ENCODE peak calls at places on chromosomes 1 and 21, in ten cellular contexts. K, E, T, V, F, Z, I, U, H and P are unnamed samples.

GRCh38 chr1:179817789-179818188 is 59.8 kb downstream of the TOR1AIP2 start:
- DNase-seq in E (no peak), I (no peak), K (no peak), V (peak), T (peak), F (peak), H (no peak), Z (no peak), U (no peak), P (no peak)

GRCh38 chr1:108896160-108897150 is 19.7 kb downstream of the GPSM2 start:
- DNase-seq in T (peak), V (peak), U (no peak), I (no peak), F (no peak), K (no peak), H (no peak), E (no peak), Z (no peak), P (no peak)

GRCh38 chr1:202631076-202631923 is 79.0 kb downstream of the SYT2 start:
- DNase-seq in Z (no peak), T (no peak), F (no peak), I (peak), V (no peak), H (no peak), U (no peak), E (no peak), K (no peak), P (no peak)

GRCh38 chr1:12229386-12229834 is 420 bp upstream of the VPS13D start:
- DNase-seq in F (no peak), I (no peak), H (no peak), T (no peak), E (no peak), Z (no peak), U (no peak), V (no peak), K (no peak), P (no peak)

GRCh38 chr1:58442114-58442513 is 104.4 kb downstream of the OMA1 start:
- DNase-seq in T (no peak), I (no peak), E (no peak), Z (no peak), K (no peak), U (no peak), F (no peak), V (no peak), H (no peak), P (peak)

GRCh38 chr1:183761871-183762270 is 43.0 kb upstream of the RGL1 start:
- DNase-seq in U (no peak), I (no peak), T (peak), V (peak), Z (no peak), F (peak), E (no peak), H (no peak), K (no peak), P (no peak)

GRCh38 chr1:11158720-11159321 is 30.3 kb upstream of the ANGPTL7 start:
- DNase-seq in K (no peak), V (peak), F (peak), Z (no peak), H (no peak), I (no peak), T (peak), U (no peak), E (no peak), P (no peak)

GRCh38 chr1:165827199-165828102 is at the start of gene UCK2:
- DNase-seq in V (peak), F (peak), Z (peak), T (peak), H (peak), I (peak), K (peak), E (peak), U (peak), P (no peak)

GRCh38 chr1:230127105-230128054 is 60.3 kb downstream of the GALNT2 start:
- DNase-seq in H (no peak), F (no peak), U (peak), E (no peak), I (no peak), T (no peak), Z (no peak), V (no peak), K (no peak), P (no peak)

GRCh38 chr21:40964691-40965090 is 117.7 kb upstream of the DSCAM start:
- DNase-seq in E (no peak), I (no peak), V (peak), K (no peak), H (no peak), U (no peak), T (no peak), F (no peak), Z (no peak), P (no peak)

GRCh38 chr1:197463142-197463541 is 195.1 kb downstream of the CRB1 start:
- DNase-seq in F (no peak), T (no peak), I (no peak), K (no peak), H (no peak), E (no peak), U (no peak), V (no peak), Z (no peak), P (no peak)

GRCh38 chr1:213649373-213649772 is 338.4 kb upstream of the PROX1 start:
- DNase-seq in H (no peak), K (no peak), Z (no peak), U (no peak), F (no peak), T (no peak), E (no peak), I (no peak), V (no peak), P (no peak)

GRCh38 chr1:21267191-21268077 is 22.8 kb downstream of the ECE1 start:
- DNase-seq in T (no peak), U (no peak), I (no peak), Z (no peak), V (no peak), K (no peak), E (no peak), F (no peak), H (no peak), P (no peak)

GRCh38 chr1:179178965-179179364 is 50.5 kb downstream of the ABL2 start:
- DNase-seq in I (no peak), V (peak), U (no peak), H (no peak), F (peak), Z (no peak), K (no peak), T (peak), E (no peak), P (peak)

GRCh38 chr1:182603646-182604127 is 502 bp downstream of the RGS16 start:
- DNase-seq in K (no peak), U (peak), Z (no peak), V (no peak), T (no peak), F (no peak), I (no peak), H (no peak), E (peak), P (no peak)

GRCh38 chr1:182957902-182958395 is 5.0 kb upstream of the SHCBP1L start:
- DNase-seq in T (no peak), H (no peak), E (no peak), I (no peak), F (no peak), Z (no peak), U (no peak), V (no peak), K (no peak), P (no peak)

GRCh38 chr21:44010429-44010828 is 1.7 kb upstream of the TRAPPC10 start:
- DNase-seq in K (no peak), H (no peak), I (no peak), U (no peak), Z (no peak), E (no peak), V (no peak), T (no peak), F (no peak), P (no peak)

GRCh38 chr1:12610305-12610935 is 7.6 kb downstream of the DHRS3 start:
- DNase-seq in V (peak), Z (no peak), U (no peak), F (no peak), H (no peak), K (no peak), T (peak), E (no peak), I (no peak), P (no peak)

GRCh38 chr1:8317647-8318360 is at the start of gene SLC45A1:
- DNase-seq in Z (peak), H (peak), I (peak), V (peak), U (peak), E (peak), F (peak), T (peak), K (peak), P (no peak)

GRCh38 chr1:75954594-75954993 is 22.4 kb upstream of the ASB17 start:
- DNase-seq in F (peak), H (no peak), I (no peak), V (no peak), T (peak), K (no peak), Z (no peak), E (no peak), U (no peak), P (peak)

GRCh38 chr1:23400324-23401110 is 24.0 kb downstream of the TCEA3 start:
- DNase-seq in T (peak), Z (no peak), I (peak), U (no peak), H (no peak), F (peak), K (no peak), E (no peak), V (no peak), P (no peak)

GRCh38 chr1:241579434-241579833 is 47.3 kb downstream of the KMO start:
- DNase-seq in F (no peak), K (no peak), E (no peak), T (no peak), Z (no peak), V (no peak), I (no peak), U (peak), H (no peak), P (no peak)

GRCh38 chr1:100499412-100499811 is 38.5 kb upstream of the GPR88 start:
- DNase-seq in H (no peak), E (no peak), V (no peak), T (peak), Z (no peak), U (no peak), K (no peak), F (no peak), I (no peak), P (no peak)

GRCh38 chr1:37705399-37705798 is 13.1 kb downstream of the CDCA8 start:
- DNase-seq in F (no peak), K (no peak), E (no peak), U (no peak), I (no peak), Z (no peak), T (no peak), V (no peak), H (no peak), P (no peak)

GRCh38 chr1:105004515-105004914 is 1254.8 kb downstream of the AMY1C start:
- DNase-seq in F (no peak), T (no peak), I (no peak), E (no peak), V (no peak), H (no peak), U (no peak), K (no peak), Z (no peak), P (no peak)

GRCh38 chr1:230495891-230496385 is 69.8 kb upstream of the PGBD5 start:
- DNase-seq in V (no peak), E (no peak), Z (no peak), I (peak), K (no peak), F (peak), U (no peak), H (no peak), T (peak), P (no peak)

GRCh38 chr1:227333423-227333822 is 15.1 kb upstream of the CDC42BPA start:
- DNase-seq in T (no peak), H (no peak), V (no peak), E (no peak), K (no peak), I (no peak), F (no peak), Z (no peak), U (no peak), P (no peak)

GRCh38 chr1:232952514-232953175 is 2.2 kb downstream of the NTPCR start:
- DNase-seq in E (peak), F (peak), T (peak), H (peak), Z (peak), I (no peak), K (peak), V (peak), U (no peak), P (no peak)

GRCh38 chr1:2968471-2968881 is 52.8 kb upstream of the ACTRT2 start:
- DNase-seq in U (no peak), T (no peak), H (no peak), Z (no peak), F (no peak), E (no peak), K (no peak), I (peak), V (no peak), P (no peak)

GRCh38 chr1:53134961-53135734 is 7.3 kb downstream of the SLC1A7 start:
- DNase-seq in E (no peak), F (peak), I (peak), H (no peak), V (no peak), U (no peak), Z (peak), K (no peak), T (peak), P (no peak)

GRCh38 chr1:29707796-29708195 is 471.5 kb downstream of the PTPRU start:
- DNase-seq in E (no peak), U (no peak), K (no peak), F (no peak), T (no peak), H (no peak), I (no peak), V (no peak), Z (no peak), P (no peak)

GRCh38 chr1:29704430-29704829 is 468.1 kb downstream of the PTPRU start:
- DNase-seq in U (no peak), Z (no peak), E (no peak), H (no peak), V (no peak), F (no peak), K (no peak), I (no peak), T (no peak), P (no peak)

GRCh38 chr1:29708818-29709710 is 472.7 kb downstream of the PTPRU start:
- DNase-seq in H (no peak), E (peak), K (no peak), T (peak), F (peak), I (no peak), V (peak), Z (no peak), U (no peak), P (no peak)

GRCh38 chr1:29708381-29708780 is 472.1 kb downstream of the PTPRU start:
- DNase-seq in F (no peak), E (no peak), Z (no peak), V (no peak), K (peak), U (no peak), I (no peak), H (no peak), T (no peak), P (no peak)

GRCh38 chr1:29706936-29707335 is 470.6 kb downstream of the PTPRU start:
- DNase-seq in V (no peak), Z (no peak), U (no peak), K (peak), I (no peak), F (peak), T (peak), E (peak), H (peak), P (no peak)
- TF ChIP-seq CTCF in V (peak), Z (no peak), U (no peak), K (peak), I (no peak), F (peak), T (peak), E (peak), H (peak), P (peak)

DNA sequence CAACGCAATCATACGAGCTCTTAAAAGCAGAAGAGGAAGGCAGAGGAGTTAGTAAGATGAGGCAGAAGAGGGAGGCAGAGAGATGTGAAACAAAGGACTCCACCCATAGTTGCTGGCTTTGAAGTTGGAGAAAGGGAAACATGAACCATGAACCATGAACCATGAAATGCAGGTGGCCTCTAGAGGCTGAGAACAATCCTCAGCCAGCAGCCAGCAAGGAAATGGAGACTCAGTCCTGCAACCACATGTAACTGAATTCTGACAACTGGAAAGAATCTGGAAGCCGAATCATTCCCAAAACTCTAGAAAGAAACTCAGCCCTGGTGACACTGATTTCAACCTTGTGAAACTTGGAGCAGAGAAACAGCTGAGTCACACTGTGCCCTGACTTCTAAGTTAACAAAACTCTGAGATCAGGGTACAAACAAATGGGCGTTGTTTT is 10.1 kb downstream of the DIPK1A start:
- DNase-seq in E (peak), I (no peak), T (peak), K (no peak), V (peak), H (no peak), U (no peak), Z (peak), F (peak), P (peak)
- TF ChIP-seq CTCF in E (peak), I (no peak), T (no peak), K (no peak), V (no peak), H (no peak), U (no peak), Z (no peak), F (peak), P (no peak)

DNA sequence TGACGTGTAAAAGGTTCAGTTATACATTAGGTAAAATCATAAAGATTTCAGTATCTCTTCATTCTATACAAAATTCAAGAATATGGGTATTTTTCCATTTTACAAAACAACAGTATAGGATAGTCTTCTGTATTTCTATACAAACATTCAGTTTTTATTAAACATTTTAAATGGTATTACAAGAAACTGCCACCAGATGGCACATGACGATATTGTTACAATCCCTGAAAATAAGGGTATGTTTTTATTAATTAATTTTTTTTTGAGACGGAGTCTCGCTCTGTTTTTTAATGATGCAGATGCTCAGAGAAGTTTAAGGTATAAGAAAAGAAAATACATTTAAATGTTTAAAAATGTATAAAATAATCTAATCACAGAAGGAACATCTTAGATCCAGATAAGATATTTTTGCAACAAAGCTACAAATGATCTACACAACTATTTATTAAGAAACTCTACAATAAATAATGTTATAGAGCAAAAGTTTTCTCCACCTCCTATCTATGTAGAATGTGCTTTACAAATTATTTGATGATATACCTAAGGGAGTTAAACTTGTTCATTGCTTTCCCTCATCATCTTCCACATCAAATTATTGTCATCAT is 23.5 kb upstream of the RSBN1 start:
- DNase-seq in T (peak), F (peak), K (no peak), V (peak), U (no peak), H (no peak), I (no peak), E (peak), Z (no peak), P (no peak)
- TF ChIP-seq CTCF in T (peak), F (peak), K (peak), V (peak), U (peak), H (peak), I (peak), E (peak), Z (peak), P (peak)

GRCh38 chr1:88079036-88079435 is 605.0 kb upstream of the PKN2 start:
- DNase-seq in E (no peak), Z (no peak), U (no peak), I (no peak), H (peak), F (peak), V (no peak), T (peak), K (peak), P (no peak)
- TF ChIP-seq CTCF in E (peak), Z (no peak), U (no peak), I (no peak), H (peak), F (peak), V (peak), T (peak), K (peak), P (peak)

GRCh38 chr1:19444399-19445021 is 40.8 kb downstream of the CAPZB start:
- DNase-seq in U (no peak), Z (no peak), H (no peak), V (no peak), F (no peak), T (no peak), E (no peak), I (no peak), K (no peak), P (no peak)

GRCh38 chr1:19445417-19446342 is 39.7 kb downstream of the CAPZB start:
- DNase-seq in F (no peak), H (no peak), V (no peak), K (no peak), E (peak), T (no peak), U (peak), Z (no peak), I (no peak), P (no peak)

GRCh38 chr1:19442150-19443096 is 42.9 kb downstream of the CAPZB start:
- DNase-seq in F (no peak), H (no peak), K (no peak), T (no peak), I (no peak), V (no peak), U (no peak), Z (no peak), E (no peak), P (no peak)

GRCh38 chr1:19441048-19441447 is 44.3 kb downstream of the CAPZB start:
- DNase-seq in E (no peak), I (no peak), T (no peak), U (no peak), H (no peak), F (no peak), V (no peak), K (no peak), Z (no peak), P (no peak)

DNA sequence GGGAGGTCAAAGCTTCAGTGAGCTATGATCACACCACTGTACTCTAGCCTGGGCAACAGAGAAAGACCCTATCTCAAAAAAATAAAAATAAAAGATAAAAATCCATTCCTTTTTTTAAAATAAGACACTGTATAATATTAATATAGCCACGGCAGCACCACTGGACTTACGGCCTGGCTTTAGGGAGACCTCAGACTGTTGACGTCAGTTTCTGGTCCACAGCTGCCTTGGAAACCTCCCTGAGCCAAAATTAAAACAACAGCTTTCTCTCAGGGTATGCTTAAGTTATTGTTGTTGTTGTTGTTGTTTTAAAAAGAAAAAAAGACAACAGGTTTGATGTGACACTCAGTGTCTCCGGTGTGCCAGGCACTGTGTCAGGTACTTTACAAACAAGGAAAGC is 42.0 kb downstream of the CAPZB start:
- DNase-seq in K (no peak), Z (no peak), T (no peak), I (no peak), U (no peak), H (no peak), V (no peak), E (no peak), F (no peak), P (no peak)
- TF ChIP-seq CTCF in K (no peak), Z (no peak), T (no peak), I (no peak), U (no peak), H (no peak), V (no peak), E (no peak), F (no peak), P (no peak)

GRCh38 chr21:26965567-26966359 is 1.1 kb downstream of the ADAMTS5 start:
- DNase-seq in I (peak), T (no peak), H (peak), Z (peak), V (no peak), U (peak), K (peak), E (no peak), F (peak), P (no peak)
- TF ChIP-seq CTCF in I (no peak), T (peak), H (peak), Z (no peak), V (peak), U (peak), K (peak), E (no peak), F (no peak), P (peak)